ENCODE peak calls at places on chromosomes 11 and 22, in nine cellular contexts. One of them, this sample, is unnamed.
A peak's percentile ranks its signal among the peaks of the same experiment; 100 is the strongest.

GRCh38 chr11:73185680-73186293 is 32.3 kb upstream of the P2RY2 start:
- DNase-seq in IMR-90: peak; percentile 69
- DNase-seq in effector memory CD8-positive, alpha-beta T cell: no peak
- DNase-seq in EL: peak; percentile 97
- DNase-seq in GM19239: no peak
- DNase-seq in GM04504: peak; percentile 66
- DNase-seq in NCI-H2029: no peak
- DNase-seq in stimulated activated CD4-positive, alpha-beta T cell treated with anti-CD3 and anti-CD28 coated beads, Interleukin-2, amount 100 ng/mL, for 48 hours: no peak
- DNase-seq in left colon: no peak
- DNase-seq in this sample: no peak

GRCh38 chr22:32699686-32700085 is 101.8 kb upstream of the TIMP3 start:
- DNase-seq in IMR-90: no peak
- DNase-seq in effector memory CD8-positive, alpha-beta T cell: no peak
- DNase-seq in EL: no peak
- DNase-seq in GM19239: no peak
- DNase-seq in GM04504: no peak
- DNase-seq in NCI-H2029: no peak
- DNase-seq in stimulated activated CD4-positive, alpha-beta T cell treated with anti-CD3 and anti-CD28 coated beads, Interleukin-2, amount 100 ng/mL, for 48 hours: no peak
- DNase-seq in left colon: no peak
- DNase-seq in this sample: no peak

GRCh38 chr11:8812438-8812837 is 98.6 kb upstream of the AKIP1 start:
- DNase-seq in IMR-90: no peak
- DNase-seq in effector memory CD8-positive, alpha-beta T cell: no peak
- DNase-seq in EL: peak; percentile 20
- DNase-seq in GM19239: no peak
- DNase-seq in GM04504: no peak
- DNase-seq in NCI-H2029: no peak
- DNase-seq in stimulated activated CD4-positive, alpha-beta T cell treated with anti-CD3 and anti-CD28 coated beads, Interleukin-2, amount 100 ng/mL, for 48 hours: no peak
- DNase-seq in left colon: no peak
- DNase-seq in this sample: peak; percentile 17

GRCh38 chr11:61917357-61918109 is at the start of gene RAB3IL1:
- DNase-seq in IMR-90: no peak
- DNase-seq in effector memory CD8-positive, alpha-beta T cell: no peak
- DNase-seq in EL: peak; percentile 47
- DNase-seq in GM19239: no peak
- DNase-seq in GM04504: no peak
- DNase-seq in NCI-H2029: no peak
- DNase-seq in stimulated activated CD4-positive, alpha-beta T cell treated with anti-CD3 and anti-CD28 coated beads, Interleukin-2, amount 100 ng/mL, for 48 hours: no peak
- DNase-seq in left colon: peak; percentile 65
- DNase-seq in this sample: peak; percentile 72

GRCh38 chr11:12846766-12847615 is 162.1 kb upstream of the RASSF10 start:
- DNase-seq in IMR-90: no peak
- DNase-seq in effector memory CD8-positive, alpha-beta T cell: no peak
- DNase-seq in EL: no peak
- DNase-seq in GM19239: no peak
- DNase-seq in GM04504: no peak
- DNase-seq in NCI-H2029: peak; percentile 48
- DNase-seq in stimulated activated CD4-positive, alpha-beta T cell treated with anti-CD3 and anti-CD28 coated beads, Interleukin-2, amount 100 ng/mL, for 48 hours: no peak
- DNase-seq in left colon: no peak
- DNase-seq in this sample: peak; percentile 56

GRCh38 chr22:39625554-39626537 is 55.3 kb downstream of the CACNA1I start:
- DNase-seq in IMR-90: no peak
- DNase-seq in effector memory CD8-positive, alpha-beta T cell: no peak
- DNase-seq in EL: no peak
- DNase-seq in GM19239: no peak
- DNase-seq in GM04504: no peak
- DNase-seq in NCI-H2029: no peak
- DNase-seq in stimulated activated CD4-positive, alpha-beta T cell treated with anti-CD3 and anti-CD28 coated beads, Interleukin-2, amount 100 ng/mL, for 48 hours: no peak
- DNase-seq in left colon: no peak
- DNase-seq in this sample: no peak

GRCh38 chr11:72569966-72570892 is 104.0 kb downstream of the PDE2A start:
- DNase-seq in IMR-90: peak; percentile 66
- DNase-seq in effector memory CD8-positive, alpha-beta T cell: no peak
- DNase-seq in EL: peak; percentile 90
- DNase-seq in GM19239: no peak
- DNase-seq in GM04504: peak; percentile 33
- DNase-seq in NCI-H2029: no peak
- DNase-seq in stimulated activated CD4-positive, alpha-beta T cell treated with anti-CD3 and anti-CD28 coated beads, Interleukin-2, amount 100 ng/mL, for 48 hours: no peak
- DNase-seq in left colon: no peak
- DNase-seq in this sample: no peak

GRCh38 chr11:130782361-130783221 is 133.7 kb downstream of the SNX19 start:
- DNase-seq in IMR-90: peak; percentile 52
- DNase-seq in effector memory CD8-positive, alpha-beta T cell: no peak
- DNase-seq in EL: peak; percentile 76
- DNase-seq in GM19239: no peak
- DNase-seq in GM04504: no peak
- DNase-seq in NCI-H2029: no peak
- DNase-seq in stimulated activated CD4-positive, alpha-beta T cell treated with anti-CD3 and anti-CD28 coated beads, Interleukin-2, amount 100 ng/mL, for 48 hours: no peak
- DNase-seq in left colon: no peak
- DNase-seq in this sample: no peak

GRCh38 chr11:69705901-69706787 is 2.3 kb upstream of the FGF19 start:
- DNase-seq in IMR-90: no peak
- DNase-seq in effector memory CD8-positive, alpha-beta T cell: no peak
- DNase-seq in EL: no peak
- DNase-seq in GM19239: no peak
- DNase-seq in GM04504: no peak
- DNase-seq in NCI-H2029: no peak
- DNase-seq in stimulated activated CD4-positive, alpha-beta T cell treated with anti-CD3 and anti-CD28 coated beads, Interleukin-2, amount 100 ng/mL, for 48 hours: no peak
- DNase-seq in left colon: peak; percentile 45
- DNase-seq in this sample: no peak

GRCh38 chr11:72598901-72599300 is 75.3 kb downstream of the PDE2A start:
- DNase-seq in IMR-90: peak; percentile 21
- DNase-seq in effector memory CD8-positive, alpha-beta T cell: no peak
- DNase-seq in EL: peak; percentile 38
- DNase-seq in GM19239: no peak
- DNase-seq in GM04504: no peak
- DNase-seq in NCI-H2029: no peak
- DNase-seq in stimulated activated CD4-positive, alpha-beta T cell treated with anti-CD3 and anti-CD28 coated beads, Interleukin-2, amount 100 ng/mL, for 48 hours: no peak
- DNase-seq in left colon: peak; percentile 67
- DNase-seq in this sample: peak; percentile 79

GRCh38 chr22:29288837-29289236 is 17.6 kb upstream of the GAS2L1 start:
- DNase-seq in IMR-90: no peak
- DNase-seq in effector memory CD8-positive, alpha-beta T cell: no peak
- DNase-seq in EL: no peak
- DNase-seq in GM19239: no peak
- DNase-seq in GM04504: no peak
- DNase-seq in NCI-H2029: no peak
- DNase-seq in stimulated activated CD4-positive, alpha-beta T cell treated with anti-CD3 and anti-CD28 coated beads, Interleukin-2, amount 100 ng/mL, for 48 hours: no peak
- DNase-seq in left colon: no peak
- DNase-seq in this sample: no peak

GRCh38 chr22:22923930-22924329 is 36.3 kb downstream of the IGLL5 start:
- DNase-seq in IMR-90: no peak
- DNase-seq in effector memory CD8-positive, alpha-beta T cell: no peak
- DNase-seq in EL: no peak
- DNase-seq in GM19239: no peak
- DNase-seq in GM04504: no peak
- DNase-seq in NCI-H2029: no peak
- DNase-seq in stimulated activated CD4-positive, alpha-beta T cell treated with anti-CD3 and anti-CD28 coated beads, Interleukin-2, amount 100 ng/mL, for 48 hours: no peak
- DNase-seq in left colon: no peak
- DNase-seq in this sample: no peak

GRCh38 chr11:2444301-2445106 is at the start of the genes KCNQ1 and TRPM5:
- DNase-seq in IMR-90: no peak
- DNase-seq in effector memory CD8-positive, alpha-beta T cell: peak; percentile 44
- DNase-seq in EL: peak; percentile 34
- DNase-seq in GM19239: peak; percentile 80
- DNase-seq in GM04504: no peak
- DNase-seq in NCI-H2029: peak; percentile 69
- DNase-seq in stimulated activated CD4-positive, alpha-beta T cell treated with anti-CD3 and anti-CD28 coated beads, Interleukin-2, amount 100 ng/mL, for 48 hours: peak; percentile 80
- DNase-seq in left colon: peak; percentile 86
- DNase-seq in this sample: peak; percentile 80

GRCh38 chr11:117022526-117022925 is 75.7 kb downstream of the SIK3 start:
- DNase-seq in IMR-90: no peak
- DNase-seq in effector memory CD8-positive, alpha-beta T cell: no peak
- DNase-seq in EL: no peak
- DNase-seq in GM19239: no peak
- DNase-seq in GM04504: no peak
- DNase-seq in NCI-H2029: no peak
- DNase-seq in stimulated activated CD4-positive, alpha-beta T cell treated with anti-CD3 and anti-CD28 coated beads, Interleukin-2, amount 100 ng/mL, for 48 hours: no peak
- DNase-seq in left colon: no peak
- DNase-seq in this sample: no peak

GRCh38 chr11:1557904-1558831 is 13.9 kb downstream of the DUSP8 start:
- DNase-seq in IMR-90: peak; percentile 84
- DNase-seq in effector memory CD8-positive, alpha-beta T cell: no peak
- DNase-seq in EL: peak; percentile 93
- DNase-seq in GM19239: no peak
- DNase-seq in GM04504: peak; percentile 50
- DNase-seq in NCI-H2029: no peak
- DNase-seq in stimulated activated CD4-positive, alpha-beta T cell treated with anti-CD3 and anti-CD28 coated beads, Interleukin-2, amount 100 ng/mL, for 48 hours: no peak
- DNase-seq in left colon: peak; percentile 49
- DNase-seq in this sample: no peak

GRCh38 chr11:73236879-73237278 is 18.8 kb downstream of the P2RY2 start:
- DNase-seq in IMR-90: peak; percentile 18
- DNase-seq in effector memory CD8-positive, alpha-beta T cell: no peak
- DNase-seq in EL: peak; percentile 43
- DNase-seq in GM19239: peak; percentile 63
- DNase-seq in GM04504: no peak
- DNase-seq in NCI-H2029: no peak
- DNase-seq in stimulated activated CD4-positive, alpha-beta T cell treated with anti-CD3 and anti-CD28 coated beads, Interleukin-2, amount 100 ng/mL, for 48 hours: peak; percentile 39
- DNase-seq in left colon: peak; percentile 70
- DNase-seq in this sample: peak; percentile 86

GRCh38 chr11:503179-503981 is 3.7 kb downstream of the RNH1 start:
- DNase-seq in IMR-90: peak; percentile 19
- DNase-seq in effector memory CD8-positive, alpha-beta T cell: no peak
- DNase-seq in EL: no peak
- DNase-seq in GM19239: no peak
- DNase-seq in GM04504: peak; percentile 40
- DNase-seq in NCI-H2029: no peak
- DNase-seq in stimulated activated CD4-positive, alpha-beta T cell treated with anti-CD3 and anti-CD28 coated beads, Interleukin-2, amount 100 ng/mL, for 48 hours: no peak
- DNase-seq in left colon: peak; percentile 43
- DNase-seq in this sample: no peak

GRCh38 chr11:11660351-11660750 is 38.5 kb upstream of the GALNT18 start:
- DNase-seq in IMR-90: no peak
- DNase-seq in effector memory CD8-positive, alpha-beta T cell: no peak
- DNase-seq in EL: no peak
- DNase-seq in GM19239: no peak
- DNase-seq in GM04504: no peak
- DNase-seq in NCI-H2029: no peak
- DNase-seq in stimulated activated CD4-positive, alpha-beta T cell treated with anti-CD3 and anti-CD28 coated beads, Interleukin-2, amount 100 ng/mL, for 48 hours: no peak
- DNase-seq in left colon: no peak
- DNase-seq in this sample: no peak

GRCh38 chr22:20001082-20001638 is 15.5 kb downstream of the ARVCF start:
- DNase-seq in IMR-90: peak; percentile 43
- DNase-seq in effector memory CD8-positive, alpha-beta T cell: no peak
- DNase-seq in EL: no peak
- DNase-seq in GM19239: no peak
- DNase-seq in GM04504: no peak
- DNase-seq in NCI-H2029: no peak
- DNase-seq in stimulated activated CD4-positive, alpha-beta T cell treated with anti-CD3 and anti-CD28 coated beads, Interleukin-2, amount 100 ng/mL, for 48 hours: no peak
- DNase-seq in left colon: no peak
- DNase-seq in this sample: no peak

GRCh38 chr22:37045958-37046357 is 5.6 kb upstream of the KCTD17 start:
- DNase-seq in IMR-90: peak; percentile 62
- DNase-seq in effector memory CD8-positive, alpha-beta T cell: no peak
- DNase-seq in EL: peak; percentile 68
- DNase-seq in GM19239: no peak
- DNase-seq in GM04504: no peak
- DNase-seq in NCI-H2029: no peak
- DNase-seq in stimulated activated CD4-positive, alpha-beta T cell treated with anti-CD3 and anti-CD28 coated beads, Interleukin-2, amount 100 ng/mL, for 48 hours: no peak
- DNase-seq in left colon: no peak
- DNase-seq in this sample: no peak

GRCh38 chr11:66835762-66836405 is 7.4 kb upstream of the RCE1 start:
- DNase-seq in IMR-90: peak; percentile 65
- DNase-seq in effector memory CD8-positive, alpha-beta T cell: no peak
- DNase-seq in EL: no peak
- DNase-seq in GM19239: no peak
- DNase-seq in GM04504: no peak
- DNase-seq in NCI-H2029: no peak
- DNase-seq in stimulated activated CD4-positive, alpha-beta T cell treated with anti-CD3 and anti-CD28 coated beads, Interleukin-2, amount 100 ng/mL, for 48 hours: no peak
- DNase-seq in left colon: no peak
- DNase-seq in this sample: no peak

GRCh38 chr11:10139081-10139480 is 154.9 kb downstream of the SBF2 start:
- DNase-seq in IMR-90: no peak
- DNase-seq in effector memory CD8-positive, alpha-beta T cell: no peak
- DNase-seq in EL: no peak
- DNase-seq in GM19239: no peak
- DNase-seq in GM04504: no peak
- DNase-seq in NCI-H2029: no peak
- DNase-seq in stimulated activated CD4-positive, alpha-beta T cell treated with anti-CD3 and anti-CD28 coated beads, Interleukin-2, amount 100 ng/mL, for 48 hours: no peak
- DNase-seq in left colon: no peak
- DNase-seq in this sample: no peak

GRCh38 chr11:23688835-23689234 is 808.0 kb upstream of the LUZP2 start:
- DNase-seq in IMR-90: peak; percentile 70
- DNase-seq in effector memory CD8-positive, alpha-beta T cell: no peak
- DNase-seq in EL: peak; percentile 73
- DNase-seq in GM19239: no peak
- DNase-seq in GM04504: no peak
- DNase-seq in NCI-H2029: no peak
- DNase-seq in stimulated activated CD4-positive, alpha-beta T cell treated with anti-CD3 and anti-CD28 coated beads, Interleukin-2, amount 100 ng/mL, for 48 hours: no peak
- DNase-seq in left colon: no peak
- DNase-seq in this sample: peak; percentile 16

GRCh38 chr11:116837231-116838091 is at the start of gene APOA1:
- DNase-seq in IMR-90: no peak
- DNase-seq in effector memory CD8-positive, alpha-beta T cell: no peak
- DNase-seq in EL: no peak
- DNase-seq in GM19239: no peak
- DNase-seq in GM04504: no peak
- DNase-seq in NCI-H2029: no peak
- DNase-seq in stimulated activated CD4-positive, alpha-beta T cell treated with anti-CD3 and anti-CD28 coated beads, Interleukin-2, amount 100 ng/mL, for 48 hours: no peak
- DNase-seq in left colon: no peak
- DNase-seq in this sample: no peak

GRCh38 chr11:124880958-124881357 is 15.7 kb downstream of the ROBO3 start:
- DNase-seq in IMR-90: no peak
- DNase-seq in effector memory CD8-positive, alpha-beta T cell: no peak
- DNase-seq in EL: no peak
- DNase-seq in GM19239: no peak
- DNase-seq in GM04504: no peak
- DNase-seq in NCI-H2029: no peak
- DNase-seq in stimulated activated CD4-positive, alpha-beta T cell treated with anti-CD3 and anti-CD28 coated beads, Interleukin-2, amount 100 ng/mL, for 48 hours: no peak
- DNase-seq in left colon: no peak
- DNase-seq in this sample: no peak

GRCh38 chr11:44619931-44620725 is 54.7 kb downstream of the CD82 start:
- DNase-seq in IMR-90: no peak
- DNase-seq in effector memory CD8-positive, alpha-beta T cell: no peak
- DNase-seq in EL: no peak
- DNase-seq in GM19239: no peak
- DNase-seq in GM04504: no peak
- DNase-seq in NCI-H2029: no peak
- DNase-seq in stimulated activated CD4-positive, alpha-beta T cell treated with anti-CD3 and anti-CD28 coated beads, Interleukin-2, amount 100 ng/mL, for 48 hours: no peak
- DNase-seq in left colon: no peak
- DNase-seq in this sample: no peak

GRCh38 chr11:42778193-42778592 is 533.6 kb upstream of the API5 start:
- DNase-seq in IMR-90: no peak
- DNase-seq in effector memory CD8-positive, alpha-beta T cell: no peak
- DNase-seq in EL: no peak
- DNase-seq in GM19239: no peak
- DNase-seq in GM04504: no peak
- DNase-seq in NCI-H2029: no peak
- DNase-seq in stimulated activated CD4-positive, alpha-beta T cell treated with anti-CD3 and anti-CD28 coated beads, Interleukin-2, amount 100 ng/mL, for 48 hours: no peak
- DNase-seq in left colon: no peak
- DNase-seq in this sample: peak; percentile 3

GRCh38 chr22:28674121-28674563 is 5.5 kb downstream of the TTC28 start:
- DNase-seq in IMR-90: peak; percentile 43
- DNase-seq in effector memory CD8-positive, alpha-beta T cell: peak; percentile 48
- DNase-seq in EL: peak; percentile 66
- DNase-seq in GM19239: peak; percentile 56
- DNase-seq in GM04504: no peak
- DNase-seq in NCI-H2029: no peak
- DNase-seq in stimulated activated CD4-positive, alpha-beta T cell treated with anti-CD3 and anti-CD28 coated beads, Interleukin-2, amount 100 ng/mL, for 48 hours: no peak
- DNase-seq in left colon: no peak
- DNase-seq in this sample: no peak

GRCh38 chr11:77993902-77994301 is 566 bp downstream of the INTS4 start:
- DNase-seq in IMR-90: no peak
- DNase-seq in effector memory CD8-positive, alpha-beta T cell: no peak
- DNase-seq in EL: no peak
- DNase-seq in GM19239: no peak
- DNase-seq in GM04504: no peak
- DNase-seq in NCI-H2029: no peak
- DNase-seq in stimulated activated CD4-positive, alpha-beta T cell treated with anti-CD3 and anti-CD28 coated beads, Interleukin-2, amount 100 ng/mL, for 48 hours: no peak
- DNase-seq in left colon: peak; percentile 9
- DNase-seq in this sample: peak; percentile 54

GRCh38 chr22:47544696-47545095 is 782.2 kb downstream of the TBC1D22A start:
- DNase-seq in IMR-90: no peak
- DNase-seq in effector memory CD8-positive, alpha-beta T cell: no peak
- DNase-seq in EL: no peak
- DNase-seq in GM19239: no peak
- DNase-seq in GM04504: no peak
- DNase-seq in NCI-H2029: no peak
- DNase-seq in stimulated activated CD4-positive, alpha-beta T cell treated with anti-CD3 and anti-CD28 coated beads, Interleukin-2, amount 100 ng/mL, for 48 hours: no peak
- DNase-seq in left colon: no peak
- DNase-seq in this sample: no peak

GRCh38 chr11:94725071-94725470 is 43.1 kb upstream of the AMOTL1 start:
- DNase-seq in IMR-90: no peak
- DNase-seq in effector memory CD8-positive, alpha-beta T cell: no peak
- DNase-seq in EL: no peak
- DNase-seq in GM19239: no peak
- DNase-seq in GM04504: no peak
- DNase-seq in NCI-H2029: no peak
- DNase-seq in stimulated activated CD4-positive, alpha-beta T cell treated with anti-CD3 and anti-CD28 coated beads, Interleukin-2, amount 100 ng/mL, for 48 hours: no peak
- DNase-seq in left colon: no peak
- DNase-seq in this sample: no peak